ENCODE peak calls at places on chromosomes 5 and 9, in seven cellular contexts. T, B, Q, E, N, A and O are unnamed samples.

GRCh38 chr9:110198357-110198756 is 9.6 kb downstream of the C9orf152 start:
- DNase-seq in T (no peak), B (no peak), Q (no peak), E (no peak), N (no peak), A (no peak), O (no peak)

GRCh38 chr5:89988998-89989690 is 420.4 kb downstream of the CETN3 start:
- DNase-seq in T (no peak), B (no peak), Q (no peak), E (no peak), N (no peak), A (no peak), O (no peak)

GRCh38 chr5:95973793-95974325 is 12.2 kb upstream of the ELL2 start:
- DNase-seq in T (no peak), B (peak; percentile 8), Q (no peak), E (peak; percentile 8), N (no peak), A (no peak), O (no peak)

GRCh38 chr5:38426493-38426892 is 130.0 kb downstream of the LIFR start:
- DNase-seq in T (no peak), B (no peak), Q (no peak), E (no peak), N (no peak), A (no peak), O (no peak)

GRCh38 chr9:118786877-118787276 is 582.4 kb downstream of the BRINP1 start:
- DNase-seq in T (no peak), B (no peak), Q (no peak), E (no peak), N (no peak), A (no peak), O (no peak)

GRCh38 chr9:78396087-78396486 is 99.2 kb downstream of the PSAT1 start:
- DNase-seq in T (no peak), B (no peak), Q (no peak), E (no peak), N (no peak), A (no peak), O (peak; percentile 30)

GRCh38 chr5:122849746-122850145 is 4.3 kb downstream of the SNX24 start:
- DNase-seq in T (no peak), B (no peak), Q (no peak), E (no peak), N (no peak), A (peak; percentile 63), O (no peak)

GRCh38 chr5:58891072-58891970 is 308.4 kb downstream of the RAB3C start:
- DNase-seq in T (peak; percentile 50), B (peak; percentile 75), Q (peak; percentile 25), E (peak; percentile 68), N (peak; percentile 72), A (peak; percentile 71), O (peak; percentile 24)

GRCh38 chr5:117461403-117461802 is 886.8 kb upstream of the SEMA6A start:
- DNase-seq in T (no peak), B (no peak), Q (no peak), E (no peak), N (no peak), A (no peak), O (no peak)

GRCh38 chr5:153489611-153490010 is 859 bp upstream of the GRIA1 start:
- DNase-seq in T (no peak), B (peak; percentile 60), Q (no peak), E (no peak), N (no peak), A (no peak), O (no peak)

GRCh38 chr5:127031863-127032232 is 1.5 kb upstream of the MARCHF3 start:
- DNase-seq in T (no peak), B (no peak), Q (no peak), E (no peak), N (no peak), A (no peak), O (no peak)

GRCh38 chr9:105535920-105536668 is 21.8 kb upstream of the FKTN start:
- DNase-seq in T (no peak), B (no peak), Q (no peak), E (no peak), N (no peak), A (no peak), O (no peak)

GRCh38 chr5:176185133-176185733 is 53.0 kb upstream of the SIMC1 start:
- DNase-seq in T (no peak), B (peak; percentile 1), Q (no peak), E (no peak), N (peak; percentile 35), A (no peak), O (no peak)

GRCh38 chr5:154276932-154277331 is 86.4 kb downstream of the GALNT10 start:
- DNase-seq in T (no peak), B (no peak), Q (no peak), E (no peak), N (no peak), A (no peak), O (no peak)

GRCh38 chr5:123876265-123876790 is 364.4 kb downstream of the CSNK1G3 start:
- DNase-seq in T (no peak), B (no peak), Q (no peak), E (no peak), N (no peak), A (no peak), O (no peak)

GRCh38 chr9:134377143-134377484 is 50.9 kb downstream of the RXRA start:
- DNase-seq in T (no peak), B (no peak), Q (no peak), E (no peak), N (no peak), A (no peak), O (no peak)

GRCh38 chr9:129310666-129311350 is 132.7 kb upstream of the IER5L start:
- DNase-seq in T (no peak), B (no peak), Q (no peak), E (no peak), N (no peak), A (no peak), O (no peak)

GRCh38 chr9:27750571-27750970 is 177.3 kb upstream of the C9orf72 start:
- DNase-seq in T (no peak), B (no peak), Q (no peak), E (no peak), N (no peak), A (no peak), O (no peak)

GRCh38 chr9:34139477-34140146 is 13.1 kb upstream of the DCAF12 start:
- DNase-seq in T (no peak), B (no peak), Q (no peak), E (no peak), N (peak; percentile 42), A (no peak), O (peak; percentile 53)

GRCh38 chr9:631596-631995 is 209.9 kb upstream of the DMRT1 start:
- DNase-seq in T (no peak), B (peak; percentile 23), Q (no peak), E (no peak), N (no peak), A (no peak), O (no peak)

GRCh38 chr9:18362901-18363685 is 110.9 kb upstream of the ADAMTSL1 start:
- DNase-seq in T (no peak), B (no peak), Q (no peak), E (no peak), N (no peak), A (no peak), O (no peak)

GRCh38 chr5:5178121-5178520 is 38.0 kb downstream of the ADAMTS16 start:
- DNase-seq in T (no peak), B (no peak), Q (no peak), E (no peak), N (no peak), A (peak; percentile 54), O (peak; percentile 30)

GRCh38 chr9:131423171-131423581 is 29.3 kb downstream of the PRRC2B start:
- DNase-seq in T (no peak), B (peak; percentile 71), Q (peak; percentile 38), E (peak; percentile 16), N (peak; percentile 50), A (no peak), O (no peak)

GRCh38 chr5:68429510-68429909 is 214.0 kb downstream of the PIK3R1 start:
- DNase-seq in T (no peak), B (no peak), Q (no peak), E (no peak), N (no peak), A (no peak), O (no peak)

GRCh38 chr5:126594676-126595485 is at the start of gene ALDH7A1:
- DNase-seq in T (peak; percentile 4), B (no peak), Q (peak; percentile 84), E (peak; percentile 41), N (peak; percentile 74), A (peak; percentile 97), O (peak; percentile 95)

GRCh38 chr5:179827684-179828083 is 7.0 kb downstream of the SQSTM1 start:
- DNase-seq in T (peak; percentile 42), B (no peak), Q (no peak), E (peak; percentile 33), N (no peak), A (no peak), O (no peak)

GRCh38 chr9:133135193-133135745 is 14.2 kb upstream of the RALGDS start:
- DNase-seq in T (peak; percentile 63), B (no peak), Q (no peak), E (peak; percentile 62), N (peak; percentile 88), A (no peak), O (no peak)

GRCh38 chr5:175094461-175094860 is 349.5 kb downstream of the DRD1 start:
- DNase-seq in T (no peak), B (no peak), Q (no peak), E (no peak), N (no peak), A (no peak), O (no peak)

GRCh38 chr5:137199201-137199600 is 299.9 kb downstream of the SPOCK1 start:
- DNase-seq in T (no peak), B (no peak), Q (no peak), E (no peak), N (no peak), A (no peak), O (no peak)

GRCh38 chr5:145062280-145062679 is 772.9 kb downstream of the PRELID2 start:
- DNase-seq in T (no peak), B (no peak), Q (no peak), E (no peak), N (no peak), A (no peak), O (no peak)

GRCh38 chr5:169029087-169029486 is 271.9 kb downstream of the SLIT3 start:
- DNase-seq in T (no peak), B (no peak), Q (no peak), E (no peak), N (no peak), A (no peak), O (no peak)